ENCODE peak calls at places on chromosomes 5 and 9, in six cellular contexts. K is left cardiac atrium; M is stimulated activated CD8-positive, alpha-beta memory T cell treated with anti-CD3 and anti-CD28 coated beads, Interleukin-12 subunit alpha, Interleukin-12 subunit beta, amount 100 ng/mL, for 1 hour; Z is heart left ventricle; N is DMS79; J is lung. T is an unnamed sample.

GRCh38 chr9:133485531-133486260 is 6.8 kb upstream of the SLC2A6 start:
- DNase-seq in N (no peak), M (no peak), Z (no peak), J (no peak), K (peak), T (no peak)

GRCh38 chr5:96702503-96703383 is 40.6 kb downstream of the CAST start:
- DNase-seq in Z (peak), N (peak), J (peak), M (peak), K (peak), T (peak)

GRCh38 chr5:77972545-77973252 is 196.6 kb upstream of the TBCA start:
- DNase-seq in J (no peak), M (no peak), K (no peak), N (peak), Z (no peak), T (no peak)

GRCh38 chr9:27183701-27184100 is 74.7 kb downstream of the TEK start:
- DNase-seq in N (no peak), M (no peak), K (no peak), J (no peak), Z (no peak), T (no peak)

GRCh38 chr5:82278711-82279370 is 687 bp upstream of the RPS23 start:
- DNase-seq in K (no peak), M (no peak), J (no peak), N (no peak), Z (no peak), T (no peak)

GRCh38 chr5:120738568-120738967 is 274.5 kb downstream of the PRR16 start:
- DNase-seq in M (no peak), K (no peak), N (no peak), Z (no peak), J (no peak), T (no peak)

GRCh38 chr5:141878186-141878770 is at the start of gene PCDH1:
- DNase-seq in K (peak), N (peak), J (no peak), Z (peak), M (no peak), T (no peak)

GRCh38 chr9:136054798-136055714 is 40.0 kb downstream of the NACC2 start:
- DNase-seq in J (no peak), Z (no peak), M (no peak), N (no peak), K (no peak), T (no peak)

GRCh38 chr9:34591091-34591910 is 1.8 kb upstream of the CNTFR start:
- DNase-seq in K (peak), N (no peak), M (peak), Z (peak), J (peak), T (peak)

GRCh38 chr9:19127881-19128719 is 808 bp upstream of the PLIN2 start:
- DNase-seq in Z (peak), N (no peak), M (no peak), J (peak), K (peak), T (peak)

GRCh38 chr5:115930630-115931337 is 31.5 kb upstream of the LVRN start:
- DNase-seq in N (no peak), Z (no peak), M (no peak), K (no peak), J (no peak), T (no peak)

GRCh38 chr5:150126199-150126920 is 29.3 kb downstream of the PDGFRB start:
- DNase-seq in Z (no peak), K (no peak), N (no peak), J (no peak), M (no peak), T (no peak)

GRCh38 chr9:76116913-76117312 is 226.4 kb downstream of the PCSK5 start:
- DNase-seq in K (peak), N (no peak), J (no peak), Z (no peak), M (no peak), T (no peak)

T was measured in aorta.